ENCODE peak calls at places on chromosomes 11 and 22, in ten cellular contexts. A is nucleus accumbens; S is tibial nerve; O is HTR-8/SVneo; R is stimulated activated CD8-positive, alpha-beta memory T cell treated with anti-CD3 and anti-CD28 coated beads, Interleukin-15, amount 100 ng/mL, for 1 hour; B is NCI-H187; P is fibroblast of mammary gland; M is activated T-cell treated with anti-CD3 and anti-CD28 coated beads, Interleukin-2, amount 50 U/mL, for 1 hour; L is left ventricle myocardium superior; I is heart left ventricle. G is an unnamed sample.

GRCh38 chr11:106524446-106524845 is 447.0 kb downstream of the AASDHPPT start:
- DNase-seq in M (no peak), O (no peak), R (no peak), A (no peak), B (no peak), P (no peak), I (no peak), L (no peak), S (no peak), G (no peak)

GRCh38 chr11:46554205-46555162 is 39.3 kb downstream of the AMBRA1 start:
- DNase-seq in O (peak), P (peak), B (no peak), M (no peak), I (no peak), R (no peak), A (no peak), L (no peak), S (peak), G (no peak)

GRCh38 chr22:42644422-42645340 is 4.3 kb upstream of the ATP5MGL start:
- DNase-seq in I (peak), P (peak), L (peak), M (no peak), R (no peak), S (peak), A (peak), B (no peak), O (no peak), G (peak)

GRCh38 chr11:110587972-110588371 is 124.3 kb downstream of the ARHGAP20 start:
- DNase-seq in R (no peak), S (peak), O (no peak), M (no peak), A (no peak), B (no peak), L (no peak), P (peak), I (no peak), G (no peak)

GRCh38 chr11:64659417-64660144 is 63.4 kb downstream of the NRXN2 start:
- DNase-seq in I (no peak), L (no peak), B (no peak), R (no peak), S (no peak), M (no peak), O (peak), A (no peak), P (peak), G (no peak)

GRCh38 chr11:66076561-66076960 is 6.5 kb downstream of the PACS1 start:
- DNase-seq in S (no peak), O (no peak), I (no peak), R (no peak), A (no peak), L (no peak), P (no peak), M (no peak), B (no peak), G (peak)

GRCh38 chr22:37804886-37805857 is 2.6 kb upstream of the GCAT start:
- DNase-seq in O (peak), L (peak), S (peak), I (peak), M (peak), A (peak), R (no peak), P (peak), B (peak), G (peak)

GRCh38 chr11:115941044-115941443 is 436.8 kb upstream of the CADM1 start:
- DNase-seq in A (no peak), P (no peak), B (no peak), S (no peak), I (no peak), O (no peak), M (no peak), R (no peak), L (no peak), G (no peak)

GRCh38 chr11:19793356-19793755 is 80.7 kb downstream of the NAV2 start:
- DNase-seq in L (no peak), I (no peak), P (no peak), M (no peak), R (no peak), A (no peak), B (no peak), O (no peak), S (no peak), G (no peak)

GRCh38 chr22:18085188-18085587 is 7.4 kb downstream of the PEX26 start:
- DNase-seq in B (no peak), A (no peak), S (no peak), O (no peak), R (no peak), P (peak), M (no peak), I (no peak), L (no peak), G (no peak)

GRCh38 chr22:35059632-35060031 is 6.3 kb upstream of the ISX start:
- DNase-seq in O (no peak), P (no peak), L (no peak), A (no peak), B (no peak), S (no peak), I (no peak), R (no peak), M (no peak), G (no peak)

GRCh38 chr22:24097961-24098391 is 83.3 kb upstream of the SUSD2 start:
- DNase-seq in I (no peak), B (no peak), S (no peak), A (no peak), L (no peak), R (no peak), O (no peak), P (no peak), M (peak), G (no peak)

GRCh38 chr22:48919187-48919590 is 908.5 kb downstream of the BRD1 start:
- DNase-seq in L (no peak), I (no peak), A (peak), S (no peak), P (no peak), B (no peak), O (no peak), M (no peak), R (no peak), G (peak)

GRCh38 chr22:30253205-30253852 is 6.8 kb upstream of the LIF start:
- DNase-seq in I (peak), P (peak), L (peak), O (no peak), R (no peak), B (no peak), A (peak), M (no peak), S (peak), G (peak)

GRCh38 chr22:22463855-22464540 is 44.5 kb downstream of the ZNF280B start:
- DNase-seq in S (peak), R (peak), L (no peak), O (peak), P (peak), I (no peak), A (peak), B (peak), M (no peak), G (no peak)

GRCh38 chr11:58652726-58653280 is 30.3 kb downstream of the CNTF start:
- DNase-seq in O (no peak), R (no peak), L (no peak), A (no peak), B (no peak), P (no peak), S (no peak), M (no peak), I (no peak), G (no peak)

GRCh38 chr11:13577881-13578280 is 82.1 kb upstream of the PTH start:
- DNase-seq in P (no peak), R (no peak), I (no peak), A (no peak), O (no peak), M (no peak), B (no peak), L (no peak), S (no peak), G (no peak)

GRCh38 chr22:46968359-46968740 is 205.9 kb downstream of the TBC1D22A start:
- DNase-seq in R (no peak), M (no peak), S (no peak), I (no peak), B (no peak), O (no peak), P (no peak), A (no peak), L (no peak), G (no peak)

GRCh38 chr11:2765491-2765890 is 65.7 kb upstream of the KCNQ1OT1 start:
- DNase-seq in O (no peak), R (no peak), A (no peak), I (no peak), L (no peak), M (no peak), B (no peak), P (no peak), S (no peak), G (no peak)

GRCh38 chr11:6321961-6322362 is 1.7 kb upstream of the CAVIN3 start:
- DNase-seq in S (no peak), A (no peak), P (peak), I (no peak), R (no peak), O (peak), L (no peak), B (no peak), M (no peak), G (no peak)

GRCh38 chr11:34656062-34656720 is 35.3 kb downstream of the EHF start:
- DNase-seq in B (no peak), R (no peak), M (no peak), L (no peak), P (peak), I (no peak), A (peak), S (no peak), O (no peak), G (no peak)

GRCh38 chr22:21816787-21817496 is 50.5 kb downstream of the MAPK1 start:
- DNase-seq in R (no peak), A (no peak), O (peak), M (peak), I (no peak), P (peak), B (no peak), S (no peak), L (no peak), G (no peak)

GRCh38 chr22:21687685-21688259 is 22.0 kb downstream of the PPIL2 start:
- DNase-seq in B (no peak), O (no peak), R (no peak), I (no peak), P (no peak), A (no peak), L (no peak), S (no peak), M (no peak), G (no peak)

GRCh38 chr22:38699143-38699542 is 1.6 kb downstream of the JOSD1 start:
- DNase-seq in M (no peak), O (no peak), S (no peak), A (no peak), R (no peak), P (no peak), B (no peak), L (no peak), I (no peak), G (no peak)

G was measured in right atrium auricular region.